ENCODE peak calls at places on chromosomes 1 and 21, in five cellular contexts. V is Panc1, Y is HCT116, N is HepG2, T is GM23338. F is an unnamed sample.

GRCh38 chr1:162753998-162754585 is 36.4 kb upstream of the HSD17B7 start:
- DNase-seq in V (no peak), Y (no peak), N (no peak), T (no peak), F (no peak)

GRCh38 chr21:42571391-42572150 is 57.9 kb downstream of the SLC37A1 start:
- DNase-seq in V (no peak), N (no peak), Y (no peak), T (no peak), F (no peak)

GRCh38 chr21:42310411-42311001 is 4.7 kb downstream of the TFF3 start:
- DNase-seq in Y (no peak), N (no peak), V (no peak), T (no peak), F (no peak)

GRCh38 chr1:85605519-85606413 is 25.2 kb downstream of the CCN1 start:
- DNase-seq in N (peak; percentile 26), T (no peak), Y (no peak), V (peak; percentile 30), F (no peak)

GRCh38 chr1:42420911-42421585 is 34.8 kb downstream of the ZMYND12 start:
- DNase-seq in Y (no peak), V (no peak), N (no peak), T (no peak), F (peak; percentile 61)

GRCh38 chr1:156075158-156075557 is 7.1 kb downstream of the MEX3A start:
- DNase-seq in N (no peak), V (no peak), Y (no peak), T (peak; percentile 50), F (no peak)

GRCh38 chr21:28982637-28983036 is 10.0 kb downstream of the LTN1 start:
- DNase-seq in T (no peak), V (no peak), Y (no peak), N (no peak), F (no peak)

GRCh38 chr1:117359560-117360289 is 7.5 kb upstream of the MAN1A2 start:
- DNase-seq in T (no peak), V (no peak), N (no peak), Y (no peak), F (no peak)

GRCh38 chr1:94411217-94411616 is 7.0 kb upstream of the ABCD3 start:
- DNase-seq in V (no peak), Y (no peak), N (no peak), T (no peak), F (no peak)

GRCh38 chr21:45469273-45470086 is 64.5 kb downstream of the COL18A1 start:
- DNase-seq in Y (no peak), T (no peak), N (peak; percentile 99), V (no peak), F (no peak)

GRCh38 chr21:42332557-42332956 is 17.3 kb upstream of the TFF3 start:
- DNase-seq in T (no peak), N (no peak), Y (no peak), V (no peak), F (no peak)

GRCh38 chr1:233289676-233290075 is 5.8 kb downstream of the PCNX2 start:
- DNase-seq in T (peak; percentile 87), N (no peak), Y (no peak), V (no peak), F (no peak)

GRCh38 chr1:155847823-155848529 is 9.0 kb downstream of the GON4L start:
- DNase-seq in V (no peak), Y (no peak), N (no peak), T (no peak), F (no peak)

GRCh38 chr1:74767490-74767889 is 34.5 kb downstream of the TYW3 start:
- DNase-seq in V (peak; percentile 2), T (peak; percentile 86), N (peak; percentile 20), Y (peak; percentile 44), F (no peak)

GRCh38 chr1:199272690-199273089 is 633.9 kb downstream of the PTPRC start:
- DNase-seq in Y (peak; percentile 71), T (peak; percentile 4), N (no peak), V (peak; percentile 82), F (no peak)

GRCh38 chr1:27862671-27863551 is 9.4 kb upstream of the THEMIS2 start:
- DNase-seq in V (peak; percentile 66), N (no peak), Y (no peak), T (no peak), F (no peak)

GRCh38 chr1:198620951-198621824 is 17.7 kb upstream of the PTPRC start:
- DNase-seq in Y (no peak), T (no peak), V (no peak), N (no peak), F (no peak)

GRCh38 chr1:239909894-239910293 is 181.8 kb upstream of the FMN2 start:
- DNase-seq in N (no peak), V (no peak), Y (no peak), T (no peak), F (no peak)

GRCh38 chr1:100883963-100884362 is 10.7 kb downstream of the EXTL2 start:
- DNase-seq in T (no peak), Y (no peak), V (no peak), N (peak; percentile 28), F (no peak)

GRCh38 chr1:14788065-14788464 is 189.6 kb downstream of the KAZN start:
- DNase-seq in T (no peak), N (no peak), V (no peak), Y (no peak), F (no peak)

GRCh38 chr21:44353200-44353970 is at the start of gene TRPM2:
- DNase-seq in T (no peak), V (no peak), Y (no peak), N (no peak), F (no peak)

GRCh38 chr1:29649375-29650040 is 413.2 kb downstream of the PTPRU start:
- DNase-seq in N (no peak), Y (no peak), V (no peak), T (no peak), F (no peak)

GRCh38 chr1:205272541-205272940 is 44.8 kb downstream of the TMCC2 start:
- DNase-seq in N (no peak), Y (no peak), T (no peak), V (no peak), F (no peak)

GRCh38 chr1:205275133-205275532 is 46.4 kb downstream of the NUAK2 start:
- DNase-seq in N (no peak), V (no peak), T (no peak), Y (no peak), F (no peak)

GRCh38 chr1:205271745-205272144 is 44.0 kb downstream of the TMCC2 start:
- DNase-seq in N (no peak), T (no peak), Y (no peak), V (no peak), F (no peak)

GRCh38 chr1:205274041-205274691 is 46.4 kb downstream of the TMCC2 start:
- DNase-seq in V (no peak), Y (no peak), N (peak; percentile 46), T (peak; percentile 79), F (no peak)

GRCh38 chr1:205273551-205273982 is 45.8 kb downstream of the TMCC2 start:
- DNase-seq in N (peak; percentile 65), V (peak; percentile 76), Y (peak; percentile 48), T (peak; percentile 95), F (no peak)
- TF ChIP-seq POLR2AphosphoS5 in N (no peak), V (peak; percentile 22), Y (no peak), T (no peak), F (no peak)

DNA sequence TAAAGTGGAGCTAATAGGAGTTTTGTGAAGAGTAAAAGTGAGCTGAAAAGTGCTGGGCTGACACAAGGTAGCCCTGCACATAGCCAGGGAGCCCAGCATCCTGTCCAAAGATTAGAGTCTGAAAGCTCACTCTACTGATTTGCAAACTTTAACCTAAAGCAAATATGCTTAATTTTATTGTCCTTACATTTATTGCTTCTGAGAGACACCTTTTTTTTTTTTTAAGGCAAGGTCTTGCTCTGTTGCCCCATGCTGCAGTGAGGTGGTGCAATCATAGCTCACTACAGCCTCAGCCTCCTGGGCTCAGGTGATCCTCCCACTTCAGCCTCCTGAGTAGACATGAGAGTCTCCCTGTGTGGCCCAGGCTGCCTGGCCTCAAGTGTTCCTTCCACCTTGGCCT is 16.5 kb downstream of the MGST3 start:
- DNase-seq in T (no peak), Y (no peak), V (no peak), N (no peak), F (no peak)
- H3K27ac ChIP-seq in T (no peak overlapping the region), Y (no peak overlapping the region), V (no peak overlapping the region), N (peak overlapping the region; percentile 10), F (no peak overlapping the region)

DNA sequence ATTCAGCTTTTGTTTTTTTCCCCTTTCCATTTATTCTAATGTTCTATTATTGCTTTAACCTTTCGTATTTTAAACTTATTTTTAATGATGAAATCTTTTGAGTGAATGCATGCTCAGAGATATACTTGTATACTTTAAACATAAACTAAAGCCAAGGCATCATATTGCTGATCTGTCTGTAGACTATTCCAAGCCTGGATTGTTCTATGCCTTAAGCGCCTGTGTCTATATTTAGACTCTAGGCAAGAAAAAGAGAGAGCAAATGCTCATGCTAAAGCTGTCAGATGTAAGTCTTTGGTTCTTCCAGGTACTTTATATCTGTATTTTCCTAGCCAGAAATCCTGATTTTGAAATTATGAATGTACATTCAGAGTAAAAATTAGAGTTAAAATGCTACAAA is 14.4 kb downstream of the SH3GLB1 start:
- DNase-seq in Y (no peak), V (no peak), T (no peak), N (no peak), F (no peak)
- TF ChIP-seq POLR2AphosphoS5 in Y (no peak), V (no peak), T (no peak), N (no peak), F (no peak)

GRCh38 chr1:158179301-158180041 is 1.2 kb upstream of the CD1D start:
- DNase-seq in V (no peak), N (no peak), T (no peak), Y (no peak), F (no peak)

GRCh38 chr1:158177705-158178450 is 2.8 kb upstream of the CD1D start:
- DNase-seq in T (peak; percentile 97), V (no peak), Y (no peak), N (no peak), F (no peak)

GRCh38 chr1:158180741-158181576 is at the start of gene CD1D:
- DNase-seq in V (no peak), Y (no peak), T (peak; percentile 74), N (no peak), F (no peak)

GRCh38 chr1:158181577-158181922 is 855 bp downstream of the CD1D start:
- DNase-seq in Y (no peak), N (no peak), V (no peak), T (no peak), F (no peak)

GRCh38 chr1:158176399-158176798 is 4.3 kb upstream of the CD1D start:
- DNase-seq in Y (no peak), V (no peak), T (no peak), N (no peak), F (no peak)
- H3K27ac ChIP-seq in Y (no peak overlapping the region), V (no peak overlapping the region), T (no peak overlapping the region), N (no peak overlapping the region), F (no peak overlapping the region)

DNA sequence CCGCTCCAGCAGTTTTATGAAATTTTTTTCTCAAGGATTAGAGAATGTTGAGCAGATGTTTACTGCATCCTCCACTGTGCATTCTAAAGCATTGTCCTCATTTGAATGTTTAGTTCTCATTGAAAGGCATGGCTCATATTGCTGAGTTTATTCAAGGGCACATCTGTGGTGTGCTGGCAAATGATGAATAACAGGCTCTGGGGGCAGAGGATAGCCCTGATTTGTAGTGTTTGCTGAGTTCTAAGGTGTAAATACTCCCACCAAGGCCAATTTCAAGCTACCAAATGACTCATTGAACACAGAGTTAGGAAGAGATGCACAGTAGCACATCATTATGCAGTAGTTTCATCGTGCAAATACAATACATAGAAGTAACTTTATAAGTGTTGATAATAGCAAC is 303.3 kb upstream of the FAM78B start:
- DNase-seq in Y (no peak), N (no peak), V (no peak), T (no peak), F (no peak)
- TF ChIP-seq POLR2AphosphoS5 in Y (no peak), N (no peak), V (no peak), T (no peak), F (no peak)

F was measured in SK-N-MC.